ENCODE peak calls at places on chromosome 10, in eight cellular contexts. E is GM23338, I is aorta, H is PC-9, Q is RWPE1, W is tibial artery, T is heart right ventricle, O is ovary. J is an unnamed sample.

GRCh38 chr10:6669269-6669859 is 89.3 kb upstream of the PRKCQ start:
- DNase-seq in E (peak; percentile 77), I (no peak), H (peak; percentile 21), Q (peak; percentile 62), W (no peak), T (no peak), O (no peak), J (peak; percentile 10)

GRCh38 chr10:6729071-6729773 is 149.1 kb upstream of the PRKCQ start:
- DNase-seq in E (no peak), I (no peak), H (peak; percentile 81), Q (peak; percentile 72), W (no peak), T (no peak), O (no peak), J (no peak)

GRCh38 chr10:133379152-133379800 is at the start of gene PAOX:
- DNase-seq in E (peak; percentile 77), I (peak; percentile 92), H (peak; percentile 55), Q (peak; percentile 69), W (peak; percentile 57), T (peak; percentile 82), O (peak; percentile 78), J (no peak)

GRCh38 chr10:78700413-78700812 is 368.4 kb upstream of the ZMIZ1 start:
- DNase-seq in E (no peak), I (no peak), H (no peak), Q (no peak), W (no peak), T (peak; percentile 21), O (no peak), J (peak; percentile 8)

GRCh38 chr10:91798736-91799579 is 732 bp downstream of the TNKS2 start:
- DNase-seq in E (peak; percentile 67), I (no peak), H (peak; percentile 15), Q (peak; percentile 45), W (peak; percentile 28), T (no peak), O (peak; percentile 35), J (no peak)

GRCh38 chr10:122492955-122493597 is 31.7 kb downstream of the HTRA1 start:
- DNase-seq in E (no peak), I (no peak), H (no peak), Q (no peak), W (peak; percentile 42), T (no peak), O (peak; percentile 63), J (no peak)

GRCh38 chr10:118102116-118102515 is 55.4 kb upstream of the RAB11FIP2 start:
- DNase-seq in E (no peak), I (no peak), H (no peak), Q (no peak), W (no peak), T (no peak), O (no peak), J (no peak)

GRCh38 chr10:75086278-75086934 is 25.1 kb upstream of the SAMD8 start:
- DNase-seq in E (no peak), I (no peak), H (no peak), Q (no peak), W (no peak), T (no peak), O (no peak), J (no peak)

GRCh38 chr10:101941871-101942270 is 98.3 kb upstream of the KCNIP2 start:
- DNase-seq in E (no peak), I (no peak), H (no peak), Q (no peak), W (no peak), T (no peak), O (no peak), J (no peak)

GRCh38 chr10:68010426-68010825 is 64.7 kb downstream of the HERC4 start:
- DNase-seq in E (no peak), I (no peak), H (no peak), Q (no peak), W (no peak), T (no peak), O (no peak), J (no peak)

GRCh38 chr10:29184601-29185000 is 104.3 kb upstream of the LYZL1 start:
- DNase-seq in E (no peak), I (no peak), H (no peak), Q (no peak), W (no peak), T (no peak), O (no peak), J (no peak)

GRCh38 chr10:26491934-26492333 is 53.8 kb downstream of the APBB1IP start:
- DNase-seq in E (no peak), I (no peak), H (no peak), Q (no peak), W (no peak), T (no peak), O (no peak), J (no peak)

GRCh38 chr10:129705676-129706075 is 238.6 kb downstream of the MGMT start:
- DNase-seq in E (no peak), I (no peak), H (no peak), Q (no peak), W (no peak), T (no peak), O (no peak), J (no peak)

GRCh38 chr10:110556993-110557601 is 10.4 kb upstream of the SMC3 start:
- DNase-seq in E (peak; percentile 93), I (no peak), H (no peak), Q (peak; percentile 40), W (peak; percentile 36), T (no peak), O (peak; percentile 29), J (no peak)

GRCh38 chr10:47419421-47419820 is 35.3 kb upstream of the ZNF488 start:
- DNase-seq in E (no peak), I (no peak), H (no peak), Q (no peak), W (no peak), T (no peak), O (no peak), J (no peak)
- H3K27ac ChIP-seq in E (no peak overlapping the region), I (no peak overlapping the region), H (no peak overlapping the region), Q (no peak overlapping the region), W (no peak overlapping the region), T (no peak overlapping the region), O (no peak overlapping the region), J (no peak overlapping the region)

DNA sequence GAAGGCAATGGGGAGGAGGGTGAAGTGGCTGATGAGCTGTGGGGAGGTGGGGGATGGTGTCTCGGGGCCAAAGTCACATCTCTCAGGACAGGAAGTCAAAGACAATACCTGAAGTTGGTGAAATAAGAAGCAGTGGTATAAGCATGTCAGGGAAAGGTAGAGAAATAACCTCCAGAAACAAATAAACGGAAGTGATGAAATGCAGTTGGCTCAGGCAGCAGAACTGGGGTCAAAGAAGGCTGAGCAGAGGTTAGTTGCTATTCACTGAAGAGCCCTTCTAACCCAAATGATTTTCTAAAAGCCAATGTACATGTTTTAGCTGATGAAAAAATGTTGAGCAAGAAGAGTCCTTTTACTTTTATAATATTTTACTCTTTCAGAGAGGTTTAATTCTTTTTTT is 78.6 kb upstream of the ADRB1 start:
- DNase-seq in E (no peak), I (no peak), H (no peak), Q (no peak), W (no peak), T (no peak), O (no peak), J (no peak)
- H3K27ac ChIP-seq in E (no peak overlapping the region), I (no peak overlapping the region), H (no peak overlapping the region), Q (no peak overlapping the region), W (no peak overlapping the region), T (no peak overlapping the region), O (no peak overlapping the region), J (no peak overlapping the region)

DNA sequence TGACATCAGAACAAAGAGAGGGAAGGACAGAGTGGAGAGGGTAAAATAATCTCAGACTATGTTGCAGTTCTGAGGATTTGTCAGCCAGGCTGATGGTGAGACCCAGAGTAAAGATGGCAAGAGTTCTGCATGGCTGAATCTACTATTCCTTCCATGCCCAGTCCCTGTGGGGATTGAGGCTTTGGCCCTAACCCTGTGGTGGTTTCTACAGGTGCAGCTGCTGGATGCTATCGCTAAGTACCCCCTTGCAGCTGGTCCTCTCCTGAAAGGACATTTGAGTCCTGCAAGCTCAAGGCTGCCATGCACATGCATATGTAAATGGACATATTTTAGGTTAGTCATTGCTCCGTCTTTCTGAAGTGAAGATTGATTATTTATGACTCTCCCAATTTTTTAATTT is 1122.3 kb upstream of the CELF2 start:
- DNase-seq in E (no peak), I (no peak), H (no peak), Q (no peak), W (no peak), T (no peak), O (no peak), J (no peak)
- H3K27ac ChIP-seq in E (no peak overlapping the region), I (no peak overlapping the region), H (no peak overlapping the region), Q (no peak overlapping the region), W (no peak overlapping the region), T (no peak overlapping the region), O (no peak overlapping the region), J (no peak overlapping the region)

GRCh38 chr10:113979378-113979777 is 64.3 kb upstream of the ADRB1 start:
- DNase-seq in E (no peak), I (no peak), H (no peak), Q (no peak), W (no peak), T (no peak), O (no peak), J (no peak)

GRCh38 chr10:113983552-113983951 is 60.1 kb upstream of the ADRB1 start:
- DNase-seq in E (no peak), I (no peak), H (no peak), Q (no peak), W (no peak), T (no peak), O (no peak), J (no peak)

GRCh38 chr10:113980408-113981087 is 63.1 kb upstream of the ADRB1 start:
- DNase-seq in E (peak; percentile 33), I (no peak), H (no peak), Q (peak; percentile 31), W (no peak), T (no peak), O (no peak), J (no peak)

GRCh38 chr10:113982745-113983144 is 60.9 kb upstream of the ADRB1 start:
- DNase-seq in E (no peak), I (no peak), H (peak; percentile 75), Q (no peak), W (no peak), T (no peak), O (no peak), J (peak; percentile 8)

GRCh38 chr10:113982296-113982695 is 61.4 kb upstream of the ADRB1 start:
- DNase-seq in E (no peak), I (no peak), H (no peak), Q (no peak), W (no peak), T (no peak), O (no peak), J (no peak)
- H3K27ac ChIP-seq in E (no peak overlapping the region), I (no peak overlapping the region), H (peak overlapping the region; percentile 72), Q (no peak overlapping the region), W (no peak overlapping the region), T (no peak overlapping the region), O (no peak overlapping the region), J (no peak overlapping the region)

GRCh38 chr10:103111918-103112877 is 80.9 kb downstream of the NT5C2 start:
- DNase-seq in E (no peak), I (no peak), H (no peak), Q (no peak), W (no peak), T (no peak), O (no peak), J (no peak)
- H3K27ac ChIP-seq in E (peak overlapping the region; percentile 12), I (no peak overlapping the region), H (no peak overlapping the region), Q (no peak overlapping the region), W (peak overlapping the region; percentile 70), T (peak overlapping the region; percentile 78), O (peak overlapping the region; percentile 35), J (no peak overlapping the region)

GRCh38 chr10:124508070-124508667 is 46.5 kb downstream of the LHPP start:
- DNase-seq in E (no peak), I (peak; percentile 27), H (no peak), Q (no peak), W (no peak), T (no peak), O (no peak), J (no peak)
- H3K27ac ChIP-seq in E (no peak overlapping the region), I (no peak overlapping the region), H (no peak overlapping the region), Q (no peak overlapping the region), W (no peak overlapping the region), T (no peak overlapping the region), O (no peak overlapping the region), J (no peak overlapping the region)